ENCODE peak calls at places on chromosomes 5 and 9, in seven cellular contexts. C is neuronal stem cell, R is mesenchymal stem cell, F is IMR-90, N is H9, J is trophoblast cell, P is H1. H is an unnamed sample.

GRCh38 chr5:72597456-72597948 is 90.3 kb upstream of the ZNF366 start:
- DNase-seq in C (no peak), R (peak), F (peak), N (no peak), J (peak), P (no peak), H (peak)

GRCh38 chr5:7794823-7795222 is 56.1 kb downstream of the CFAP90 start:
- DNase-seq in C (no peak), R (no peak), F (no peak), N (no peak), J (no peak), P (no peak), H (no peak)

GRCh38 chr9:79877943-79878612 is 306.3 kb downstream of the TLE4 start:
- DNase-seq in C (no peak), R (no peak), F (no peak), N (no peak), J (no peak), P (no peak), H (no peak)

GRCh38 chr5:82285206-82285605 is 7.1 kb upstream of the RPS23 start:
- DNase-seq in C (no peak), R (no peak), F (no peak), N (no peak), J (no peak), P (no peak), H (no peak)

GRCh38 chr5:156201793-156202388 is 125.1 kb upstream of the SGCD start:
- DNase-seq in C (no peak), R (peak), F (peak), N (no peak), J (no peak), P (no peak), H (no peak)

GRCh38 chr5:132500931-132501628 is 10.5 kb upstream of the IRF1 start:
- DNase-seq in C (no peak), R (peak), F (peak), N (peak), J (no peak), P (peak), H (peak)

GRCh38 chr5:24389968-24390367 is 254.8 kb downstream of the CDH10 start:
- DNase-seq in C (no peak), R (no peak), F (no peak), N (no peak), J (no peak), P (no peak), H (no peak)

GRCh38 chr5:127003798-127004495 is 26.4 kb downstream of the MARCHF3 start:
- DNase-seq in C (no peak), R (no peak), F (no peak), N (no peak), J (no peak), P (no peak), H (no peak)

GRCh38 chr5:52888363-52888762 is 100.6 kb downstream of the ITGA1 start:
- DNase-seq in C (no peak), R (no peak), F (no peak), N (no peak), J (no peak), P (no peak), H (no peak)

GRCh38 chr5:68288756-68289134 is 73.2 kb downstream of the PIK3R1 start:
- DNase-seq in C (no peak), R (peak), F (no peak), N (no peak), J (no peak), P (peak), H (peak)

GRCh38 chr9:123375725-123376132 is 19.7 kb downstream of the CRB2 start:
- DNase-seq in C (no peak), R (peak), F (no peak), N (no peak), J (no peak), P (no peak), H (peak)

GRCh38 chr5:19125956-19126713 is 861.9 kb downstream of the CDH18 start:
- DNase-seq in C (no peak), R (no peak), F (no peak), N (no peak), J (no peak), P (no peak), H (no peak)

GRCh38 chr9:96509848-96510247 is 59.9 kb downstream of the HABP4 start:
- DNase-seq in C (no peak), R (no peak), F (no peak), N (no peak), J (no peak), P (no peak), H (no peak)

GRCh38 chr9:36812556-36812955 is 221.5 kb downstream of the PAX5 start:
- DNase-seq in C (no peak), R (no peak), F (no peak), N (no peak), J (no peak), P (no peak), H (no peak)

GRCh38 chr9:76338418-76338817 is 55.8 kb downstream of the RFK start:
- DNase-seq in C (no peak), R (no peak), F (no peak), N (no peak), J (no peak), P (no peak), H (peak)

GRCh38 chr5:93532370-93532769 is 48.6 kb downstream of the NR2F1-AS1 start:
- DNase-seq in C (no peak), R (peak), F (peak), N (no peak), J (no peak), P (no peak), H (no peak)

GRCh38 chr5:151095341-151096000 is 14.6 kb upstream of the TNIP1 start:
- DNase-seq in C (no peak), R (peak), F (no peak), N (no peak), J (peak), P (no peak), H (peak)

GRCh38 chr9:3963266-3964019 is 336.4 kb downstream of the GLIS3 start:
- DNase-seq in C (no peak), R (peak), F (peak), N (no peak), J (no peak), P (no peak), H (no peak)

GRCh38 chr9:110257097-110257955 is 1.0 kb upstream of the TXN start:
- DNase-seq in C (no peak), R (no peak), F (peak), N (peak), J (no peak), P (no peak), H (peak)

GRCh38 chr9:110769667-110770066 is 101.1 kb downstream of the MUSK start:
- DNase-seq in C (no peak), R (peak), F (peak), N (no peak), J (no peak), P (no peak), H (no peak)

GRCh38 chr5:135223891-135224625 is 175.0 kb downstream of the MACROH2A1 start:
- DNase-seq in C (no peak), R (no peak), F (no peak), N (no peak), J (no peak), P (no peak), H (no peak)

GRCh38 chr5:181187500-181188213 is 17.3 kb downstream of the TRIM7 start:
- DNase-seq in C (peak), R (peak), F (peak), N (peak), J (peak), P (peak), H (peak)

GRCh38 chr5:172958268-172959046 is 767 bp upstream of the RPL26L1 start:
- DNase-seq in C (peak), R (peak), F (peak), N (peak), J (peak), P (peak), H (peak)

GRCh38 chr5:142508630-142509425 is 177.1 kb downstream of the FGF1 start:
- DNase-seq in C (no peak), R (no peak), F (no peak), N (no peak), J (no peak), P (no peak), H (peak)

GRCh38 chr5:160293901-160294561 is 18.3 kb downstream of the CCNJL start:
- DNase-seq in C (no peak), R (peak), F (no peak), N (peak), J (no peak), P (no peak), H (peak)

GRCh38 chr5:33795532-33795931 is 96.3 kb downstream of the ADAMTS12 start:
- DNase-seq in C (peak), R (no peak), F (no peak), N (no peak), J (no peak), P (no peak), H (peak)

GRCh38 chr5:151005975-151006576 is 14.3 kb upstream of the GPX3 start:
- DNase-seq in C (no peak), R (peak), F (peak), N (no peak), J (no peak), P (no peak), H (no peak)

GRCh38 chr5:56951131-56951945 is 585 bp downstream of the MIER3 start:
- DNase-seq in C (peak), R (peak), F (no peak), N (peak), J (no peak), P (peak), H (peak)

GRCh38 chr5:132094393-132095076 is 20.9 kb downstream of the CSF2 start:
- DNase-seq in C (no peak), R (peak), F (peak), N (peak), J (peak), P (no peak), H (no peak)

GRCh38 chr5:178785999-178786398 is 55.5 kb upstream of the ZNF354A start:
- DNase-seq in C (no peak), R (peak), F (no peak), N (no peak), J (no peak), P (no peak), H (no peak)

GRCh38 chr5:73155541-73156222 is 17.3 kb upstream of the TMEM174 start:
- DNase-seq in C (no peak), R (peak), F (no peak), N (no peak), J (no peak), P (no peak), H (peak)

GRCh38 chr9:1978941-1979340 is 36.2 kb upstream of the SMARCA2 start:
- DNase-seq in C (no peak), R (no peak), F (peak), N (no peak), J (no peak), P (no peak), H (no peak)

GRCh38 chr5:100877277-100877676 is 25.8 kb downstream of the ST8SIA4 start:
- DNase-seq in C (no peak), R (no peak), F (no peak), N (no peak), J (no peak), P (no peak), H (no peak)

GRCh38 chr5:1824903-1825841 is 24.0 kb downstream of the NDUFS6 start:
- DNase-seq in C (no peak), R (no peak), F (no peak), N (no peak), J (no peak), P (no peak), H (no peak)

GRCh38 chr5:1826235-1826980 is 25.2 kb downstream of the NDUFS6 start:
- DNase-seq in C (no peak), R (no peak), F (no peak), N (no peak), J (no peak), P (no peak), H (no peak)

GRCh38 chr5:1821862-1822261 is 20.7 kb downstream of the NDUFS6 start:
- DNase-seq in C (no peak), R (no peak), F (no peak), N (no peak), J (no peak), P (no peak), H (no peak)

GRCh38 chr5:1823381-1824034 is 22.3 kb downstream of the NDUFS6 start:
- DNase-seq in C (no peak), R (no peak), F (no peak), N (no peak), J (no peak), P (no peak), H (no peak)

DNA sequence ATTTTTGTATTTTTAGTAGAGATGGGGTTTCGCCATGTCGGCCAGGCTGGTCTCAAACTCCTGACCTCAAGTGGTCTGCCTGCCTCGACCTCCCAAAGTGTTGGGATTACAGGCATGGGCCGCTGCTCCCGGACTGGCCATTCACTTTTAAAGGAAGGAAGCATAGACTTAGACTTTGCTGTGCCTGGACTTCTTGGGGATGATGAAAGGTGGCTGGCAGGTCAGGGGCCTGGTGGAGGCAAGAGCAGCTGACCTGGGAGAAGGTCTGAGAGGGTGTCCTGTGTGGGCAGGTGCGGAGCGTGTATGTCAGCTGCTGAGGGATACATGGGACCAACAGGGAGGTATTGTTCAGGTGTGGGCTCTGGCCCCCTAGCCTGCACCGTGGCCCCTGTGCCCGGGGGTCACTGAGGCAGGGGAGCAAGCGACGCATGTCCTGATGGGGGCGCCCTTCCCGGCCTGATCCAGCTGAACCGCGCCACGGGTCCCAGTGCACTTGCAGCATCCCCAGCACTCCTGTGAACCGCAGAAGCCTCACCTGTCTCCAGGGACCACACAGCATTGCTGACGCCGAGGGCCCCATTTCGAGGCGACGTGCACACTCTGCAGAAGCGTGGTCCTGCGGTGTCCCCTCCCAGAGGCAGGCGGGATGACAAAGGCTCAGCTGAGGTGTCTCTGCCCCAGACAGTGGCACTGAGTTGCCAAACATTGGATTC is 23.1 kb downstream of the NDUFS6 start:
- DNase-seq in C (no peak), R (no peak), F (no peak), N (no peak), J (no peak), P (peak), H (no peak)
- H2BK5ac ChIP-seq in C (peak), R (no peak), F (no peak), N (no peak), J (no peak), P (no peak), H (no peak)

GRCh38 chr5:118441956-118442355 is 546.4 kb downstream of the DTWD2 start:
- DNase-seq in C (no peak), R (no peak), F (no peak), N (no peak), J (no peak), P (no peak), H (no peak)
- H3K27ac ChIP-seq in C (no peak), R (no peak), F (no peak), N (no peak), J (no peak), P (no peak), H (no peak)

GRCh38 chr9:17876687-17877086 is 297.8 kb downstream of the SH3GL2 start:
- DNase-seq in C (no peak), R (no peak), F (no peak), N (no peak), J (no peak), P (no peak), H (no peak)
- H2BK5ac ChIP-seq in C (no peak), R (no peak), F (no peak), N (no peak), J (no peak), P (no peak), H (no peak)

GRCh38 chr5:120532835-120533234 is 68.7 kb downstream of the PRR16 start:
- DNase-seq in C (peak), R (no peak), F (no peak), N (peak), J (no peak), P (peak), H (peak)
- H3K27ac ChIP-seq in C (no peak), R (no peak), F (no peak), N (no peak), J (no peak), P (no peak), H (no peak)

GRCh38 chr9:117771162-117771561 is 67.0 kb downstream of the TLR4 start:
- DNase-seq in C (no peak), R (no peak), F (no peak), N (no peak), J (no peak), P (no peak), H (no peak)

GRCh38 chr9:117768740-117769400 is 64.7 kb downstream of the TLR4 start:
- DNase-seq in C (no peak), R (no peak), F (no peak), N (no peak), J (no peak), P (no peak), H (peak)

GRCh38 chr9:117777823-117778222 is 73.6 kb downstream of the TLR4 start:
- DNase-seq in C (no peak), R (no peak), F (no peak), N (no peak), J (no peak), P (no peak), H (no peak)

GRCh38 chr9:117775576-117775975 is 71.4 kb downstream of the TLR4 start:
- DNase-seq in C (no peak), R (no peak), F (no peak), N (no peak), J (no peak), P (no peak), H (no peak)

GRCh38 chr9:117772960-117773359 is 68.8 kb downstream of the TLR4 start:
- DNase-seq in C (no peak), R (peak), F (no peak), N (no peak), J (no peak), P (no peak), H (peak)
- H2BK5ac ChIP-seq in C (no peak), R (no peak), F (no peak), N (no peak), J (no peak), P (no peak), H (no peak)

GRCh38 chr5:74294231-74294705 is 346.3 kb downstream of the ENC1 start:
- DNase-seq in C (no peak), R (no peak), F (no peak), N (no peak), J (no peak), P (no peak), H (no peak)
- H3K27ac ChIP-seq in C (no peak), R (no peak), F (no peak), N (no peak), J (no peak), P (no peak), H (no peak)

DNA sequence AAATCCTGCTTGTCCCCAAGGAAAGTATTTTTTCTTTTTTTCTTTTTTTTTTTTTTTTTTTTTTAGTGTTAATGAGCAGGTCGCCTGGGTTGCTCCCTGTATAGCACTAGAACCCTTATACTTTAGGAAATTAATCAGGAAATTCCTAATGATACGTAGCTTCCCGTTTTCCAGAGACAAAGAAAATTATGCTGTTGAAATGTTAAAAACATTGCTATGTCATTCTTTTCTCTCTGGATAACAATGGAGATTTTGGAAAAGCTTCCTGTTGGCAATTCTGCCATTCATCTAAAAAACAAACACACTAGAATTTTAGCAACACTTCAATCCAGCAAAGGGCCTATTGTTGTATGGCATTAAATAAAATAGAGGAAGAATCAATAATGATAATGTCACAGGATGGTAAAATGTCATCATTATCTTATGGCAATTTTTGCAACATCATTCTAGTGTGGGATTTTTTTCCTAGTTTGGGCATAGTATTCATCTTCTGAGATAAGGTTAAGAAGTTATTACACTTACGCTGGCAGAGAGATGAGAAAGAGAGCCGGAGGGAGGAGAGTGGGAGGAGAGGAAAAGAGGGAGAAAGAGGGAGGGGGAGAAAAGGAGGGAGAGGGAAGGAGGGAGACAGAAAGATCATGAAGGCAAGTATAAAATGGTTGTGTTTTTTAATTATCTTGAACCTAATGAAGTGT is 315.8 kb upstream of the PDE4D start:
- DNase-seq in C (no peak), R (no peak), F (no peak), N (no peak), J (no peak), P (no peak), H (no peak)
- H2BK5ac ChIP-seq in C (no peak), R (no peak), F (no peak), N (no peak), J (no peak), P (no peak), H (no peak)

H was measured in mesendoderm.